ENCODE peak calls at places on chromosomes 5 and 9, in seven cellular contexts. One of them, this sample, is unnamed.

GRCh38 chr5:83169938-83170337 is 92.6 kb downstream of the XRCC4 start:
- DNase-seq in breast epithelium: no peak
- DNase-seq in T-helper 22 cell: no peak
- DNase-seq in AG04449: no peak
- DNase-seq in heart right ventricle: no peak
- DNase-seq in T-helper 9 cell: no peak
- DNase-seq in T-helper 1 cell: no peak
- DNase-seq in this sample: no peak

GRCh38 chr5:17021363-17021932 is 85.4 kb upstream of the MYO10 start:
- DNase-seq in breast epithelium: peak; percentile 24
- DNase-seq in T-helper 22 cell: no peak
- DNase-seq in AG04449: no peak
- DNase-seq in heart right ventricle: no peak
- DNase-seq in T-helper 9 cell: no peak
- DNase-seq in T-helper 1 cell: no peak
- DNase-seq in this sample: no peak

GRCh38 chr5:98042521-98042920 is 730.9 kb upstream of the RGMB start:
- DNase-seq in breast epithelium: no peak
- DNase-seq in T-helper 22 cell: no peak
- DNase-seq in AG04449: no peak
- DNase-seq in heart right ventricle: no peak
- DNase-seq in T-helper 9 cell: no peak
- DNase-seq in T-helper 1 cell: no peak
- DNase-seq in this sample: no peak

GRCh38 chr9:121921444-121921843 is 171.7 kb downstream of the TTLL11 start:
- DNase-seq in breast epithelium: no peak
- DNase-seq in T-helper 22 cell: no peak
- DNase-seq in AG04449: no peak
- DNase-seq in heart right ventricle: no peak
- DNase-seq in T-helper 9 cell: no peak
- DNase-seq in T-helper 1 cell: no peak
- DNase-seq in this sample: no peak

GRCh38 chr9:110814159-110814558 is 145.6 kb downstream of the MUSK start:
- DNase-seq in breast epithelium: no peak
- DNase-seq in T-helper 22 cell: no peak
- DNase-seq in AG04449: no peak
- DNase-seq in heart right ventricle: no peak
- DNase-seq in T-helper 9 cell: no peak
- DNase-seq in T-helper 1 cell: no peak
- DNase-seq in this sample: no peak

GRCh38 chr5:2640717-2641116 is 110.8 kb downstream of the IRX2 start:
- DNase-seq in breast epithelium: no peak
- DNase-seq in T-helper 22 cell: no peak
- DNase-seq in AG04449: no peak
- DNase-seq in heart right ventricle: no peak
- DNase-seq in T-helper 9 cell: no peak
- DNase-seq in T-helper 1 cell: no peak
- DNase-seq in this sample: no peak

GRCh38 chr5:60703944-60704343 is 4.0 kb upstream of the DEPDC1B start:
- DNase-seq in breast epithelium: no peak
- DNase-seq in T-helper 22 cell: no peak
- DNase-seq in AG04449: no peak
- DNase-seq in heart right ventricle: no peak
- DNase-seq in T-helper 9 cell: no peak
- DNase-seq in T-helper 1 cell: no peak
- DNase-seq in this sample: no peak

GRCh38 chr5:160506006-160507004 is 84.7 kb downstream of the PTTG1 start:
- DNase-seq in breast epithelium: peak; percentile 19
- DNase-seq in T-helper 22 cell: peak; percentile 79
- DNase-seq in AG04449: no peak
- DNase-seq in heart right ventricle: peak; percentile 34
- DNase-seq in T-helper 9 cell: peak; percentile 66
- DNase-seq in T-helper 1 cell: peak; percentile 86
- DNase-seq in this sample: peak; percentile 56

GRCh38 chr5:26761040-26761439 is 277.3 kb downstream of the CDH9 start:
- DNase-seq in breast epithelium: no peak
- DNase-seq in T-helper 22 cell: no peak
- DNase-seq in AG04449: no peak
- DNase-seq in heart right ventricle: no peak
- DNase-seq in T-helper 9 cell: no peak
- DNase-seq in T-helper 1 cell: no peak
- DNase-seq in this sample: no peak

GRCh38 chr9:214488-215448 is at the start of gene DOCK8:
- DNase-seq in breast epithelium: peak; percentile 52
- DNase-seq in T-helper 22 cell: peak; percentile 25
- DNase-seq in AG04449: no peak
- DNase-seq in heart right ventricle: no peak
- DNase-seq in T-helper 9 cell: peak; percentile 45
- DNase-seq in T-helper 1 cell: peak; percentile 78
- DNase-seq in this sample: peak; percentile 63

GRCh38 chr9:19994296-19994695 is 205.5 kb upstream of the SLC24A2 start:
- DNase-seq in breast epithelium: no peak
- DNase-seq in T-helper 22 cell: no peak
- DNase-seq in AG04449: no peak
- DNase-seq in heart right ventricle: no peak
- DNase-seq in T-helper 9 cell: no peak
- DNase-seq in T-helper 1 cell: no peak
- DNase-seq in this sample: no peak

GRCh38 chr5:135153661-135154060 is 119.6 kb upstream of the PITX1 start:
- DNase-seq in breast epithelium: no peak
- DNase-seq in T-helper 22 cell: no peak
- DNase-seq in AG04449: no peak
- DNase-seq in heart right ventricle: no peak
- DNase-seq in T-helper 9 cell: no peak
- DNase-seq in T-helper 1 cell: no peak
- DNase-seq in this sample: no peak

GRCh38 chr5:66222455-66222854 is 78.4 kb downstream of the SREK1 start:
- DNase-seq in breast epithelium: no peak
- DNase-seq in T-helper 22 cell: no peak
- DNase-seq in AG04449: no peak
- DNase-seq in heart right ventricle: no peak
- DNase-seq in T-helper 9 cell: no peak
- DNase-seq in T-helper 1 cell: no peak
- DNase-seq in this sample: no peak

GRCh38 chr9:76810377-76810957 is 46.2 kb downstream of the PCA3 start:
- DNase-seq in breast epithelium: no peak
- DNase-seq in T-helper 22 cell: no peak
- DNase-seq in AG04449: no peak
- DNase-seq in heart right ventricle: peak; percentile 25
- DNase-seq in T-helper 9 cell: no peak
- DNase-seq in T-helper 1 cell: peak; percentile 21
- DNase-seq in this sample: peak; percentile 29

GRCh38 chr9:120874226-120874839 is 2.7 kb downstream of the PHF19 start:
- DNase-seq in breast epithelium: no peak
- DNase-seq in T-helper 22 cell: no peak
- DNase-seq in AG04449: no peak
- DNase-seq in heart right ventricle: no peak
- DNase-seq in T-helper 9 cell: no peak
- DNase-seq in T-helper 1 cell: no peak
- DNase-seq in this sample: no peak

GRCh38 chr5:169862348-169862905 is 117.9 kb downstream of the INSYN2B start:
- DNase-seq in breast epithelium: no peak
- DNase-seq in T-helper 22 cell: no peak
- DNase-seq in AG04449: no peak
- DNase-seq in heart right ventricle: no peak
- DNase-seq in T-helper 9 cell: no peak
- DNase-seq in T-helper 1 cell: no peak
- DNase-seq in this sample: no peak

This sample was measured in left cardiac atrium.